ENCODE peak calls at places on chromosome 22, in six cellular contexts. B is HCT116, F is stomach, Z is suprapubic skin, D is spleen, E is H1. H is an unnamed sample.

GRCh38 chr22:35399114-35399677 is 744 bp upstream of the MCM5 start:
- DNase-seq in B (no peak), F (no peak), Z (no peak), D (no peak), E (no peak), H (no peak)

GRCh38 chr22:29914165-29914564 is 31.2 kb downstream of the MTMR3 start:
- DNase-seq in B (no peak), F (no peak), Z (no peak), D (no peak), E (no peak), H (no peak)

GRCh38 chr22:23157560-23158515 is 12.6 kb downstream of the RAB36 start:
- DNase-seq in B (no peak), F (no peak), Z (no peak), D (peak), E (no peak), H (no peak)

GRCh38 chr22:31911565-31912401 is 32.6 kb upstream of the YWHAH start:
- DNase-seq in B (no peak), F (peak), Z (no peak), D (no peak), E (no peak), H (no peak)

GRCh38 chr22:29706991-29707390 is 12.8 kb upstream of the CABP7 start:
- DNase-seq in B (no peak), F (no peak), Z (no peak), D (no peak), E (no peak), H (no peak)

GRCh38 chr22:28935713-28936112 is 52.3 kb downstream of the ZNRF3 start:
- DNase-seq in B (no peak), F (no peak), Z (no peak), D (no peak), E (no peak), H (no peak)

GRCh38 chr22:20575724-20576444 is 68.5 kb downstream of the MED15 start:
- DNase-seq in B (no peak), F (no peak), Z (no peak), D (peak), E (no peak), H (no peak)

GRCh38 chr22:44578516-44579230 is 80.6 kb upstream of the RTL6 start:
- DNase-seq in B (no peak), F (no peak), Z (peak), D (peak), E (no peak), H (no peak)

GRCh38 chr22:22681221-22681739 is 36.9 kb downstream of the GGTLC2 start:
- DNase-seq in B (no peak), F (no peak), Z (no peak), D (no peak), E (no peak), H (no peak)

GRCh38 chr22:38872831-38873248 is 824 bp upstream of the CBX6 start:
- DNase-seq in B (no peak), F (peak), Z (no peak), D (peak), E (no peak), H (no peak)

GRCh38 chr22:31604746-31605705 is 57.0 kb downstream of the PISD start:
- DNase-seq in B (no peak), F (no peak), Z (no peak), D (no peak), E (no peak), H (no peak)

GRCh38 chr22:19478466-19479357 is at the start of gene UFD1:
- DNase-seq in B (no peak), F (peak), Z (peak), D (peak), E (no peak), H (peak)
- TF ChIP-seq POLR2A in B (no peak), F (no peak), Z (no peak), D (no peak), E (peak), H (peak)

DNA sequence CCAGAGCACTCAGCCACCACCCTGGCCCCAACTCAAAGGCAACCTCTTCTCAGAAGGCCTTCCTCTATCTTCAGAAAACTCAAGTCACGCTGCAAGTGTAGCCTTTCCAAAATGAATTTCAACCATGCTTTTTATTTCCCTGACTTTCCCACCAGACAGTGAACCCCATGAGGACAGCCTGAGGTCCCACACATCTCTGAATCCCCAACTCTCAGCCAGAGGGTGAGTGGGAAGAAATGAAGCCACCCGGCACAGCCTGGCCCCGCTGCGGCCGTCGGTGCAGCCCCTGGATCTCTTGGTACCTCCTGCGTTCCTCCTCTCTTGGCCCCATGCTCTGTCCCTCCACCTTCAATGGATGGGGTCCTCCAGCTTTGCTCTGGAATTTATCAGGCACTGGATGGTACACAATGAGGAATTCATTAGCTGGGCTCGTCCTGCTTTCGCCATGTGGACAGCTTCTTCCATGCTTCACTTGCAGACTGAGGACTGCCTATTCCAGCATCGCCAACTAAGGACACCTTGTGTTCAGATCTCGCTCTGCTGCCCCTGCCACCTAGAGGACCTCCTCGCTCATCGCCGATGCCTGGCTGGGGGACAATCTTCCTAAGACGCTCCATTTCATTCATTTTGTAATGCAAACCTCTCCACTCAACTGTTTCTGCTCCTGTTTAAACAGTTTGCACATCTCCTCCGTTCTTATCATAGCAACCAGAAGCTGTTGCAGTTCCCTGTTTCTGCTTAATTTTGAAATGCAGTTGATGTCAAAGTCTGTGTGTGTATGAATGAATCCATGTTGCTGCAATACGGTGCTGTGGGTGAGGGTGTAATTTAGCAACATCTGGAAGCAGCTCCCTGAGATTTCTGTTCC is 672.1 kb downstream of the TBC1D22A start:
- DNase-seq in B (no peak), F (no peak), Z (no peak), D (no peak), E (no peak), H (no peak)
- TF ChIP-seq POLR2AphosphoS5 in B (no peak), F (no peak), Z (no peak), D (no peak), E (no peak), H (no peak)

DNA sequence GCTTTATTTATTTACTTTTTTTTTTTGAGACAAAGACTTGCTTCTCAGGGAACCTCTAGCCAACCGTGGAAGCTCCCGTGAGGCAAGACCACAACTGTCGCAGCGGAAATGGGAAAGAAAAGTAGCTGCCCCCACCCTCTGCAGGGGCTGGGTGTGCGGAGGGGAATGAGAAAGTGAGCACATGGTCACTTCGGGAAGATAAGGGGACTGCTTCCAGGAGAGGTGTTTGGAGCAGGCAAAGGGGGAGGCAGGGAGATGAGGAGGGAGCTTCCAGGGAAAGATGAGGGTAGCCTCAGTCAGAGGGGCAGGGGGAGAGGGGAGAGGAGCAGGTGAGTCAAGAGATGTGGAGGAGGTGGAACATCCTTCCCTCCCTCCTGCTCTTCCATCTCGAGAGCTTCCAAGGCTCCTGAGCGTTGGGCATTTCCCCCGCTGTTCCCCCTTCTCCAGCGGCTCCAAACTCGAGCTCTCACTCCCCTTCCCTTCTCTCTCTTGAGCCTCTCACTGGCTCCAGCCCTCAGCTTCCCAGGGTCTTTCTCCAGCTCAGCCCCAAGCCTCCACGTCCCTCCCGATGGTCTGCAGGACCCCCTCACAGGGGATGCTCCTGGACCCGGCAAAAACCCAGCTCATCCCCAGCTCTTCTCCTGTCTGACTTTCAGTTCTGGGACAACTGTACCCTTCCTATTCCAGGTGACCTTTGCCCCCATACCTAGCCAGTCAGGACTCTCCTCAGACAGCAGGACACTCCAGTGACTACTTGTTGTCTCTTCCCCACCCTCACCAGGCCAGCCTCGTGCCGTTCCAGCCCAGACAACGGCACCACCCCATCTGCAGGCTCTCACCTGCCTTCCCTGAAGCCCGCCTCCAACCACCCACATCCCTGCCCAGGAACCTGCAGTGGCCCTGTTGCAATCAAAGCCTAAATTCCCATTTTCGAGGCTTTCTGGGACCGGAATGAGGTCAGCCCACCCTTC is 4.0 kb downstream of the IL2RB start:
- DNase-seq in B (no peak), F (no peak), Z (no peak), D (no peak), E (no peak), H (no peak)
- TF ChIP-seq POLR2A in B (no peak), F (no peak), Z (no peak), D (no peak), E (no peak), H (no peak)

GRCh38 chr22:46082633-46083032 is 67.7 kb upstream of the PPARA start:
- DNase-seq in B (no peak), F (no peak), Z (no peak), D (no peak), E (no peak), H (no peak)

GRCh38 chr22:46084943-46085830 is 65.1 kb upstream of the PPARA start:
- DNase-seq in B (no peak), F (peak), Z (peak), D (peak), E (no peak), H (no peak)

GRCh38 chr22:46081831-46082210 is 68.5 kb upstream of the PPARA start:
- DNase-seq in B (no peak), F (peak), Z (peak), D (peak), E (no peak), H (no peak)

GRCh38 chr22:46084376-46084775 is 66.0 kb upstream of the PPARA start:
- DNase-seq in B (no peak), F (no peak), Z (no peak), D (peak), E (no peak), H (no peak)

DNA sequence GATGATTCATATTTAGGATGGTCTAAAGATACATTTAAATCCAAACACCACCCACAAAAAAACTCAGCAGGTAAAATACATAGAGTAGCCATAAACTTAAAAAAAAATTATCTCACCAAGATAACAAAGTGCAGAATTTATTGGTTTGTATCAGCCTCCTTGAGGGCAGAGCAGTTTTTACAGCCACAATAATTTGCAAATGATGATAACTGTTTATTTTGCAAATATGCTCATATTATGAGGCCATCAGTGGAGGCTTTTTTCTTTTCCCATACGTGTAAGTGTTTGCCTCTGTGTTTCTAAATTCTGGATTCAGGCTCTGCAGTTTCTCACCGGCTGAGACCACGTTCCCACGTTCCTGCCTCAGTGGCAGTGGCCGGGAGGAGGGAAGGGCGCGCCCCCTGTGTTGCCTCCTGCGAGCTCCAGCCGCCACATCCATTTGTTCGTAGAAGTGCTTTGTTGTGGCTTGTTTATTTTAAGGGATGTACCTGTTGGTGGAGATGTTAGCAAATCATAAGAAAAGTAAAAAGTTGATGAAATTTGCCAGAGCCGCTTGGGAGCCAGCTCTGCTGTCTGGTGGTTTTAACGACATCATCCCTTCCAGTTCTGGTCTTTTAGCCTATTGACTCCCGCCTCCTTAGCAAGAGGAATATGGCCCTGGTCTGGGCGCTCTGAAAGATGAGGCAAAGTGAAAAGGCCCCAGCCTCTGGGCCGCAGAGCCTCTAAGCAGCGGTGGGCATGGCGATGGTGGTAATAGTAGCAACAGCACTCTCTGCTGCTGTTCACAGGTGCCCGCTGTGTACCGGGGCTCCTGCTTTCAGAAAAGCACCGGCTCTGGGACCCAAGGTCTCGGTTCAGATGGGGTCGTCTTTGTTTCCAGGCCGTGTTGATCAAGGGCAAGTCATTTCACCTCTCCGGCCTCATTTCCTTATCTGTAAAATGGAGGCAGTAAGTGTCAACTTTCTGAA is 66.7 kb upstream of the PPARA start:
- DNase-seq in B (no peak), F (peak), Z (peak), D (peak), E (no peak), H (no peak)
- TF ChIP-seq POLR2AphosphoS5 in B (no peak), F (no peak), Z (peak), D (no peak), E (no peak), H (no peak)

GRCh38 chr22:21624880-21625791 is 4.7 kb downstream of the YDJC start:
- DNase-seq in B (no peak), F (no peak), Z (no peak), D (no peak), E (no peak), H (no peak)
- TF ChIP-seq POLR2A in B (no peak), F (no peak), Z (no peak), D (no peak), E (peak), H (peak)

DNA sequence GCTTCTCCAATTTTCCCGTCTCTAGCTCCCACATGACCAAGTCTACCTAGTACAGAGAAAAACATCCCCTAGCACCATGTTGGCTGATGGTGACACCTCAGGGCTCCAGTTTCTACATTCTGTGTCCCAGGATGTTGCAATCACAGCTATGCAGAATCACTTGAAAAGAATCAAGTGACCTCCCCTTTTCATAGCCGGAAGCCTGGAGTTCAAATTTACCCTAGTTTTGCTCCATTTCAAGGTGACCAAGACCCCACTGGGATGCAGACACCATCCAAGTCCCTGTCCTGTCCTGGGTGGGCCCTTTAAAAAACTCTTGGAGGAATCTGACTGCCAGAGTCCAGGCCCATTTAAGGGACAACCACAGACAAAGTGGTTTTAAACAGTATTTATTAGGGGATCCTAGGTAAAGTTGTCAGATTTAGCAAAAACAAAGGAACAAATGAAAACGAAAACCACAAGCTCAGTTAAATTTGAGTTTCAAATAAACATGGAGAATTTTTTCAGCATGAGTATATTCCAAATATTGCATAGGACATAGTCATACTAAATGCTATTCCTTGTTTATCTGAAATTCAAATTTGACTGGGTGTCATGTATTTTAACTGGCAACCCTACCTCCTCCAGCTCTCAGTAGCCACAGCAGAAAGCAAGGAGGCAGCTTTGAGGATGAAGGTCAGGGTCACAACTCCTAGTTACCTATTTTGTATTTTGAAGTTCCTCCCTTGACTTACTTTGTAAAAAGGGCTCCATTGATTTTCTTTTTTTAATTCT is 52.4 kb downstream of the MIAT start:
- DNase-seq in B (no peak), F (no peak), Z (no peak), D (no peak), E (no peak), H (no peak)
- TF ChIP-seq POLR2AphosphoS5 in B (no peak), F (no peak), Z (no peak), D (no peak), E (no peak), H (no peak)

GRCh38 chr22:46433318-46433717 is 97.8 kb downstream of the TRMU start:
- DNase-seq in B (no peak), F (no peak), Z (no peak), D (peak), E (no peak), H (no peak)
- TF ChIP-seq POLR2A in B (no peak), F (no peak), Z (no peak), D (no peak), E (no peak), H (no peak)

GRCh38 chr22:27919943-27920755 is 1.1 kb upstream of the PITPNB start:
- DNase-seq in B (no peak), F (no peak), Z (no peak), D (no peak), E (no peak), H (no peak)
- TF ChIP-seq POLR2AphosphoS5 in B (no peak), F (no peak), Z (no peak), D (no peak), E (no peak), H (no peak)

GRCh38 chr22:17570851-17571631 is 7.7 kb downstream of the SLC25A18 start:
- DNase-seq in B (no peak), F (peak), Z (peak), D (peak), E (no peak), H (no peak)
- TF ChIP-seq POLR2A in B (no peak), F (no peak), Z (no peak), D (no peak), E (no peak), H (no peak)

GRCh38 chr22:42662114-42663021 is 13.2 kb upstream of the CYB5R3 start:
- DNase-seq in B (no peak), F (peak), Z (peak), D (peak), E (no peak), H (peak)
- TF ChIP-seq POLR2AphosphoS5 in B (peak), F (no peak), Z (no peak), D (peak), E (no peak), H (no peak)

H was measured in GM12892.